ENCODE peak calls at places on chromosomes 12 and 14, in six cellular contexts. I is HepG2; X is PC-3; Z is T follicular helper cell; K is CD4-positive, alpha-beta T cell; O is germinal center. P is an unnamed sample.

GRCh38 chr12:85835810-85836715 is at the start of gene RASSF9:
- DNase-seq in I (peak), X (peak), Z (no peak), K (no peak), O (no peak), P (peak)

GRCh38 chr12:133081408-133081806 is 684 bp downstream of the ZNF140 start:
- DNase-seq in I (no peak), X (no peak), Z (no peak), K (peak), O (no peak), P (no peak)

GRCh38 chr12:49131973-49132461 is 822 bp upstream of the TUBA1B start:
- DNase-seq in I (no peak), X (peak), Z (no peak), K (no peak), O (no peak), P (peak)

GRCh38 chr12:123867141-123867540 is 105.0 kb downstream of the DNAH10 start:
- DNase-seq in I (peak), X (no peak), Z (no peak), K (no peak), O (no peak), P (no peak)

GRCh38 chr12:25119020-25119419 is 75.9 kb downstream of the DNAI7 start:
- DNase-seq in I (no peak), X (no peak), Z (no peak), K (no peak), O (no peak), P (no peak)

GRCh38 chr14:78405071-78405856 is 235.1 kb downstream of the NRXN3 start:
- DNase-seq in I (no peak), X (no peak), Z (no peak), K (no peak), O (no peak), P (no peak)

GRCh38 chr12:8648598-8649205 is 13.9 kb downstream of the MFAP5 start:
- DNase-seq in I (no peak), X (no peak), Z (no peak), K (no peak), O (peak), P (peak)

GRCh38 chr12:107992870-107993451 is 136.1 kb upstream of the WSCD2 start:
- DNase-seq in I (peak), X (peak), Z (no peak), K (no peak), O (no peak), P (peak)

GRCh38 chr14:90839024-90839888 is 23.0 kb upstream of the TTC7B start:
- DNase-seq in I (no peak), X (no peak), Z (no peak), K (no peak), O (no peak), P (no peak)

GRCh38 chr12:65956056-65956738 is 131.9 kb downstream of the HMGA2 start:
- DNase-seq in I (no peak), X (no peak), Z (no peak), K (no peak), O (no peak), P (peak)

GRCh38 chr12:124564232-124564958 is 3.0 kb downstream of the NCOR2 start:
- DNase-seq in I (no peak), X (no peak), Z (no peak), K (no peak), O (no peak), P (no peak)

GRCh38 chr12:6180300-6181051 is 19.7 kb upstream of the CD9 start:
- DNase-seq in I (peak), X (peak), Z (no peak), K (no peak), O (no peak), P (peak)

GRCh38 chr12:4169522-4169921 is 104.0 kb upstream of the CCND2 start:
- DNase-seq in I (no peak), X (no peak), Z (no peak), K (no peak), O (no peak), P (no peak)

GRCh38 chr14:102196436-102197230 is 56.9 kb downstream of the WDR20 start:
- DNase-seq in I (no peak), X (no peak), Z (no peak), K (no peak), O (no peak), P (peak)

GRCh38 chr12:71439362-71439612 is 311 bp upstream of the LGR5 start:
- DNase-seq in I (no peak), X (no peak), Z (no peak), K (no peak), O (no peak), P (no peak)

GRCh38 chr12:32504626-32505025 is 105.3 kb downstream of the FGD4 start:
- DNase-seq in I (no peak), X (no peak), Z (no peak), K (no peak), O (no peak), P (no peak)

GRCh38 chr14:80867091-80867490 is 74.4 kb downstream of the CEP128 start:
- DNase-seq in I (no peak), X (peak), Z (no peak), K (no peak), O (no peak), P (no peak)

GRCh38 chr14:101823511-101824120 is 62.1 kb downstream of the PPP2R5C start:
- DNase-seq in I (no peak), X (no peak), Z (peak), K (peak), O (no peak), P (peak)

GRCh38 chr12:560666-561065 is 100.9 kb downstream of the B4GALNT3 start:
- DNase-seq in I (no peak), X (no peak), Z (no peak), K (no peak), O (no peak), P (no peak)

GRCh38 chr14:35366048-35366428 is 38.5 kb downstream of the NFKBIA start:
- DNase-seq in I (no peak), X (peak), Z (no peak), K (no peak), O (no peak), P (no peak)

GRCh38 chr14:79502751-79503148 is 708.6 kb downstream of the DIO2 start:
- DNase-seq in I (no peak), X (peak), Z (no peak), K (no peak), O (no peak), P (no peak)

GRCh38 chr12:26185532-26186320 is 9.6 kb upstream of the SSPN start:
- DNase-seq in I (no peak), X (no peak), Z (no peak), K (no peak), O (no peak), P (no peak)

GRCh38 chr14:99587463-99588278 is 16.3 kb downstream of the CCDC85C start:
- DNase-seq in I (no peak), X (no peak), Z (no peak), K (no peak), O (no peak), P (no peak)

GRCh38 chr12:19963972-19964371 is 404.4 kb upstream of the PDE3A start:
- DNase-seq in I (no peak), X (no peak), Z (no peak), K (no peak), O (no peak), P (no peak)

GRCh38 chr12:32107376-32108267 is 975 bp downstream of the BICD1 start:
- DNase-seq in I (peak), X (peak), Z (no peak), K (no peak), O (peak), P (peak)

GRCh38 chr14:61476737-61477410 is 155.5 kb downstream of the PRKCH start:
- DNase-seq in I (no peak), X (no peak), Z (peak), K (peak), O (peak), P (peak)

GRCh38 chr14:78403278-78403815 is 233.2 kb downstream of the NRXN3 start:
- DNase-seq in I (no peak), X (no peak), Z (no peak), K (no peak), O (no peak), P (no peak)

GRCh38 chr12:54725233-54725843 is 77.2 kb upstream of the DCD start:
- DNase-seq in I (peak), X (peak), Z (no peak), K (no peak), O (no peak), P (peak)

GRCh38 chr12:83057436-83057835 is 370.7 kb downstream of the TMTC2 start:
- DNase-seq in I (no peak), X (no peak), Z (no peak), K (no peak), O (no peak), P (no peak)